ENCODE peak calls at places on chromosomes 11 and 22, in four cellular contexts. L is K562, C is GM12878, J is GM12891. F is an unnamed sample.

GRCh38 chr22:31603574-31603973 is 58.4 kb downstream of the PISD start:
- DNase-seq in J (no peak), L (no peak), C (no peak), F (no peak)

GRCh38 chr11:131580466-131580865 is 210.1 kb downstream of the NTM start:
- DNase-seq in J (no peak), C (no peak), L (no peak), F (no peak)

GRCh38 chr11:126892781-126893180 is 107.8 kb downstream of the KIRREL3 start:
- DNase-seq in L (no peak), C (no peak), J (no peak), F (no peak)

GRCh38 chr11:61842421-61842820 is 14.3 kb downstream of the FADS2 start:
- DNase-seq in C (no peak), J (no peak), L (no peak), F (no peak)

GRCh38 chr11:3221408-3222002 is 2.9 kb upstream of the MRGPRG start:
- DNase-seq in J (no peak), L (no peak), C (no peak), F (no peak)

GRCh38 chr11:62149986-62150886 is 26.4 kb downstream of the INCENP start:
- DNase-seq in C (no peak), L (no peak), J (no peak), F (no peak)

GRCh38 chr11:62273789-62274275 is 3.9 kb downstream of the SCGB2A2 start:
- DNase-seq in C (no peak), L (no peak), J (no peak), F (no peak)

GRCh38 chr22:50572965-50573364 is 5.3 kb downstream of the CPT1B start:
- DNase-seq in C (no peak), J (no peak), L (no peak), F (no peak)

GRCh38 chr11:126824035-126824607 is 176.4 kb downstream of the KIRREL3 start:
- DNase-seq in J (no peak), C (no peak), L (no peak), F (no peak)

GRCh38 chr11:15038963-15039362 is 34.4 kb upstream of the CALCB start:
- DNase-seq in C (no peak), J (no peak), L (no peak), F (no peak)

GRCh38 chr11:66264893-66265292 is 3.5 kb upstream of the RAB1B start:
- DNase-seq in L (peak; percentile 48), J (no peak), C (no peak), F (peak; percentile 18)

GRCh38 chr22:50184004-50184461 is 1.7 kb upstream of the TRABD start:
- DNase-seq in J (no peak), L (no peak), C (no peak), F (no peak)

GRCh38 chr11:44988111-44988510 is 37.4 kb upstream of the TP53I11 start:
- DNase-seq in J (no peak), C (no peak), L (no peak), F (no peak)

GRCh38 chr22:19877626-19878339 is 23.1 kb upstream of the GNB1L start:
- DNase-seq in L (no peak), J (peak; percentile 8), C (no peak), F (no peak)

GRCh38 chr11:45331839-45332485 is 45.8 kb upstream of the SYT13 start:
- DNase-seq in C (no peak), L (no peak), J (no peak), F (no peak)

GRCh38 chr11:9566561-9567063 is 6.9 kb upstream of the WEE1 start:
- DNase-seq in J (no peak), L (no peak), C (no peak), F (no peak)

GRCh38 chr11:1931791-1932480 is 12.4 kb downstream of the TNNT3 start:
- DNase-seq in C (no peak), L (no peak), J (no peak), F (no peak)

GRCh38 chr11:116851631-116852030 is 14.2 kb upstream of the APOA1 start:
- DNase-seq in C (no peak), J (no peak), L (no peak), F (peak; percentile 16)

GRCh38 chr11:2204361-2205213 is 33.0 kb upstream of the TH start:
- DNase-seq in C (no peak), L (no peak), J (no peak), F (no peak)

GRCh38 chr22:22682807-22683667 is 38.6 kb downstream of the GGTLC2 start:
- DNase-seq in C (no peak), J (no peak), L (no peak), F (no peak)

GRCh38 chr11:61834278-61835004 is 6.3 kb downstream of the FADS2 start:
- DNase-seq in J (peak; percentile 80), C (peak; percentile 87), L (peak; percentile 94), F (peak; percentile 53)

GRCh38 chr11:73379189-73379880 is 3.1 kb downstream of the RELT start:
- DNase-seq in J (no peak), C (no peak), L (no peak), F (no peak)

GRCh38 chr11:57668467-57668890 is 565 bp downstream of the ZDHHC5 start:
- DNase-seq in J (no peak), L (no peak), C (no peak), F (peak; percentile 40)

GRCh38 chr22:39592104-39593060 is 21.8 kb downstream of the CACNA1I start:
- DNase-seq in C (no peak), L (no peak), J (no peak), F (no peak)

GRCh38 chr11:92767416-92767815 is 202.0 kb upstream of the MTNR1B start:
- DNase-seq in C (no peak), L (no peak), J (no peak), F (no peak)

GRCh38 chr22:47944941-47945340 is 1182.5 kb downstream of the TBC1D22A start:
- DNase-seq in J (no peak), C (no peak), L (no peak), F (no peak)

GRCh38 chr11:78573271-78574035 is 1.2 kb downstream of the NARS2 start:
- DNase-seq in J (no peak), L (no peak), C (no peak), F (no peak)

GRCh38 chr22:32661296-32661695 is 140.2 kb upstream of the TIMP3 start:
- DNase-seq in J (no peak), C (no peak), L (no peak), F (no peak)

GRCh38 chr11:45995342-45995734 is 72.9 kb downstream of the LARGE2 start:
- DNase-seq in C (no peak), L (peak; percentile 73), J (no peak), F (no peak)

GRCh38 chr11:74714904-74715303 is 16.3 kb downstream of the CHRDL2 start:
- DNase-seq in C (no peak), J (no peak), L (no peak), F (no peak)
- TF ChIP-seq SPI1 in C (no peak), J (no peak), L (no peak), F (no peak)

GRCh38 chr11:27433742-27434141 is 38.8 kb downstream of the LGR4 start:
- DNase-seq in C (no peak), J (no peak), L (no peak), F (no peak)

GRCh38 chr11:27427183-27427980 is 45.2 kb downstream of the LGR4 start:
- DNase-seq in C (no peak), L (no peak), J (no peak), F (no peak)

GRCh38 chr11:27431808-27432207 is 40.8 kb downstream of the LGR4 start:
- DNase-seq in C (no peak), J (no peak), L (no peak), F (no peak)

DNA sequence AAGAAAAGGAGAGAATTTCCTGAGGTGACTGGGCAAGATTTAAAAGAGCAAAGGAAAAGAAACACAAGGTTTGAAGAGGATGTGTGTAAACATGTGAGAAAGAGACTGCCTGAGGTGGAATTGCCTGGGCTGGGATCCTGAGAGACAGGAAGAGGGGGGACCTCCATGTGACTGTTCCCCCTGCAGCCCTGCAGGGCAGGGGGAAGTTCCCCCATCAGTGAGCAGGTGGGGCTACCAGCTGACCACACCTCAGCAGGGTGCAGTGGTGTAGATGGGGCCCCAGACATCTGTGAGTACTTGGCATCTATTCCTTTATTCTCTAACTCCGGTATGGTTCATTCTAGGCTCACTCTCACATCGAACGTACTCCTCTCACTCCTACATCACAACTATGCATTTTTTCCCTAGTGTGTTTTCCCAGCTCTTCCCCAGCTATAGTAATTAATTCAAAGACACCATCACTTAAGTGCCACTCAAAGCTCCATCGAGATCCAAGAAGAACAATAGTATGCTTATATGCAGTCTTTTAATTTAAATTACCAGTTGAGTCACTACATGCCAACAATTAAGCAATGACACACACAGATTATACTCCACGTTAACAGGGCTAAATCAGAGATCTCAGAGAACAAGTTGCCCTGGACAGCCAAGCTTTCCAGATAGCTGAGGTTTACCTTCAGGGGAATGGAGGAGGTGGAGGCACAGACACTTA is 42.7 kb downstream of the LGR4 start:
- DNase-seq in C (no peak), J (no peak), L (no peak), F (no peak)
- TF ChIP-seq SPI1 in C (no peak), J (no peak), L (no peak), F (no peak)

GRCh38 chr11:118606157-118606843 is 1.1 kb upstream of the PHLDB1 start:
- DNase-seq in J (no peak), L (no peak), C (no peak), F (no peak)

GRCh38 chr11:118606844-118607228 is 579 bp upstream of the PHLDB1 start:
- DNase-seq in L (no peak), J (no peak), C (no peak), F (no peak)

GRCh38 chr11:118604566-118604965 is 2.8 kb upstream of the PHLDB1 start:
- DNase-seq in C (no peak), J (no peak), L (peak; percentile 26), F (no peak)

GRCh38 chr11:118607401-118608267 is at the start of gene PHLDB1:
- DNase-seq in L (peak; percentile 85), C (no peak), J (no peak), F (no peak)

DNA sequence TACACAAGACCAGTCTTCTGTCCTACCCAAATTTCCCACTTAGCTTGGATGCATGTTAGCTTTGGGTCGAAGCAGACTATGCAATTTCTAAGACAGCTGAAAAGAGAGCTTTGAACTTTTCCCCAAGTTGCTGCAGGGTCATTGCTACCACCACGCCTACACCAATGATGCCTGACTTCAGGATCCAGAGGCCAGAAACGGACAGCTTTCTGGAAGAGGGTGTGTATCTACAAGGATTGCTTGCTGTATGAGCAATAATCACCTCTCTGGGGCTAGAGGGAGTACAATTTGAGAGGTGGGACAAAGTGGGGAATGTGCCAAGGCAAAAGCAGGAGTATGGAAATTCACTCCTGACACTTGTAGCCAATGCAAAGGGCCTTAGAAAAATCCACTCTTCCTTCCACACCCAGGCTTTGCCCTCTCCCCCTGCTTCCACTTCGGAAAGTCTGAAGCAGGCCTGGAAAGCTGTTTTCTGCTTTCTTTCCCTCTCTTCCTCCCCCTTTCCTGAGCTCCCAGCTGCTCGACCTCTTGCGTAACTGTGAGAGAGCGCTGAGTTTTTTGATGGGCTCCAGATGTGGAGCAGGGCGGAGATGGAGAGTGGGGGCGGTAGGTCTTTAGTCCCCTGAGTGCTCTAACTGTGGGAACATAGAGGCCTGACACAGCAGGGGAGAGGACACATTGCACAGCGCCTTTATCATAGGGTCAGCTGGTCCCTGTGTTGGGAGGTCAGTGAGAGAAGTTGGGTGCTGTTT is 2.1 kb upstream of the PHLDB1 start:
- DNase-seq in L (peak; percentile 52), C (no peak), J (no peak), F (no peak)
- TF ChIP-seq SPI1 in L (no peak), C (no peak), J (no peak), F (no peak)

GRCh38 chr11:63913866-63914830 is 2.8 kb downstream of the RCOR2 start:
- DNase-seq in L (no peak), C (no peak), J (no peak), F (no peak)

GRCh38 chr11:63916837-63917684 is at the start of gene RCOR2:
- DNase-seq in J (peak; percentile 91), L (peak; percentile 92), C (no peak), F (peak; percentile 76)

GRCh38 chr11:63917685-63918523 is 940 bp upstream of the RCOR2 start:
- DNase-seq in L (peak; percentile 75), J (no peak), C (no peak), F (peak; percentile 38)

GRCh38 chr11:63914896-63915681 is 1.9 kb downstream of the RCOR2 start:
- DNase-seq in C (no peak), J (no peak), L (no peak), F (no peak)

GRCh38 chr11:63915961-63916836 is 765 bp downstream of the RCOR2 start:
- DNase-seq in L (peak; percentile 79), J (no peak), C (no peak), F (peak; percentile 32)
- TF ChIP-seq SPI1 in L (no peak), J (no peak), C (no peak), F (no peak)

F was measured in HL-60.